ENCODE peak calls at places on chromosomes 16 and 17, in seven cellular contexts. P, Y, D, V, E, S and W are unnamed samples.

GRCh38 chr16:68665501-68665900 is 20.4 kb downstream of the CDH3 start:
- DNase-seq in P (no peak), Y (peak), D (no peak), V (no peak), E (no peak), S (no peak), W (no peak)

GRCh38 chr17:8855477-8856204 is 11.8 kb downstream of the PIK3R6 start:
- DNase-seq in P (peak), Y (no peak), D (no peak), V (no peak), E (no peak), S (no peak), W (no peak)

GRCh38 chr16:88705076-88705684 is 1.0 kb downstream of the RNF166 start:
- DNase-seq in P (no peak), Y (no peak), D (no peak), V (no peak), E (no peak), S (no peak), W (no peak)

GRCh38 chr16:71622088-71622487 is 3.9 kb upstream of the MARVELD3 start:
- DNase-seq in P (peak), Y (no peak), D (no peak), V (no peak), E (no peak), S (no peak), W (no peak)

GRCh38 chr17:17685775-17686291 is 4.6 kb downstream of the RAI1 start:
- DNase-seq in P (peak), Y (peak), D (peak), V (no peak), E (no peak), S (peak), W (no peak)

GRCh38 chr17:14299261-14300093 is 1.4 kb upstream of the HS3ST3B1 start:
- DNase-seq in P (no peak), Y (no peak), D (peak), V (no peak), E (no peak), S (no peak), W (peak)

GRCh38 chr17:22453181-22453580 is 760.9 kb downstream of the KCNJ18 start:
- DNase-seq in P (no peak), Y (no peak), D (no peak), V (no peak), E (no peak), S (no peak), W (no peak)

GRCh38 chr16:10388987-10389386 is 3.1 kb downstream of the ATF7IP2 start:
- DNase-seq in P (no peak), Y (no peak), D (no peak), V (no peak), E (no peak), S (no peak), W (no peak)

GRCh38 chr17:76153640-76154039 is 12.6 kb upstream of the FOXJ1 start:
- DNase-seq in P (no peak), Y (no peak), D (peak), V (no peak), E (no peak), S (peak), W (no peak)

GRCh38 chr17:66331038-66331816 is 28.8 kb downstream of the PRKCA start:
- DNase-seq in P (no peak), Y (no peak), D (no peak), V (no peak), E (no peak), S (no peak), W (no peak)

GRCh38 chr16:77868052-77868451 is 79.7 kb downstream of the VAT1L start:
- DNase-seq in P (no peak), Y (no peak), D (no peak), V (no peak), E (no peak), S (no peak), W (no peak)

GRCh38 chr17:47905221-47905733 is 9.2 kb downstream of the SP2 start:
- DNase-seq in P (no peak), Y (no peak), D (no peak), V (peak), E (peak), S (peak), W (no peak)

GRCh38 chr16:56367764-56368163 is 57.6 kb downstream of the AMFR start:
- DNase-seq in P (no peak), Y (no peak), D (no peak), V (no peak), E (no peak), S (no peak), W (no peak)

GRCh38 chr16:49874613-49875237 is 18.8 kb upstream of the ZNF423 start:
- DNase-seq in P (no peak), Y (no peak), D (no peak), V (no peak), E (no peak), S (no peak), W (no peak)

GRCh38 chr16:72983728-72984350 is 64.1 kb downstream of the ZFHX3 start:
- DNase-seq in P (no peak), Y (no peak), D (no peak), V (no peak), E (no peak), S (no peak), W (no peak)

GRCh38 chr16:84119368-84119767 is 2.6 kb upstream of the MBTPS1 start:
- DNase-seq in P (no peak), Y (no peak), D (no peak), V (no peak), E (no peak), S (no peak), W (no peak)

GRCh38 chr16:27805828-27806351 is 255.9 kb downstream of the KATNIP start:
- DNase-seq in P (no peak), Y (no peak), D (no peak), V (no peak), E (no peak), S (no peak), W (no peak)

GRCh38 chr17:33464669-33465275 is 171.7 kb upstream of the ASIC2 start:
- DNase-seq in P (no peak), Y (no peak), D (peak), V (no peak), E (no peak), S (no peak), W (no peak)

GRCh38 chr16:79215289-79215688 is 385.2 kb downstream of the MAF start:
- DNase-seq in P (no peak), Y (no peak), D (no peak), V (no peak), E (no peak), S (no peak), W (no peak)

GRCh38 chr16:88782454-88783390 is 2.3 kb downstream of the PIEZO1 start:
- DNase-seq in P (peak), Y (peak), D (no peak), V (no peak), E (no peak), S (peak), W (no peak)

GRCh38 chr17:64599187-64599676 is 62.9 kb downstream of the SMURF2 start:
- DNase-seq in P (peak), Y (no peak), D (peak), V (no peak), E (no peak), S (no peak), W (peak)

GRCh38 chr16:4660454-4661007 is 32.8 kb upstream of the NUDT16L1 start:
- DNase-seq in P (no peak), Y (no peak), D (no peak), V (no peak), E (peak), S (no peak), W (peak)

GRCh38 chr16:53974484-53975115 is 270.6 kb downstream of the FTO start:
- DNase-seq in P (no peak), Y (no peak), D (no peak), V (no peak), E (no peak), S (no peak), W (no peak)

GRCh38 chr16:80947708-80948615 is 58.7 kb downstream of the CMC2 start:
- DNase-seq in P (no peak), Y (no peak), D (no peak), V (no peak), E (no peak), S (no peak), W (no peak)

GRCh38 chr16:23232806-23233205 is 50.3 kb downstream of the SCNN1G start:
- DNase-seq in P (no peak), Y (no peak), D (no peak), V (no peak), E (no peak), S (no peak), W (no peak)

GRCh38 chr17:20200016-20200788 is 191.0 kb downstream of the SPECC1 start:
- DNase-seq in P (no peak), Y (no peak), D (no peak), V (no peak), E (no peak), S (no peak), W (no peak)

GRCh38 chr17:35660902-35661301 is 70.5 kb upstream of the RASL10B start:
- DNase-seq in P (no peak), Y (no peak), D (no peak), V (no peak), E (no peak), S (no peak), W (no peak)

GRCh38 chr16:77960771-77961170 is 61.6 kb upstream of the CLEC3A start:
- DNase-seq in P (no peak), Y (no peak), D (no peak), V (no peak), E (no peak), S (no peak), W (no peak)

GRCh38 chr16:54506691-54507090 is 220.1 kb upstream of the IRX3 start:
- DNase-seq in P (no peak), Y (no peak), D (no peak), V (no peak), E (no peak), S (no peak), W (no peak)

GRCh38 chr17:3944485-3945388 is 19.5 kb downstream of the ATP2A3 start:
- DNase-seq in P (peak), Y (peak), D (peak), V (peak), E (peak), S (no peak), W (peak)

GRCh38 chr17:15431201-15431600 is 36.2 kb downstream of the CDRT4 start:
- DNase-seq in P (no peak), Y (no peak), D (no peak), V (no peak), E (no peak), S (peak), W (no peak)

GRCh38 chr17:82212331-82213250 is at the start of gene CCDC57:
- DNase-seq in P (peak), Y (no peak), D (peak), V (peak), E (peak), S (peak), W (peak)
- TF ChIP-seq CTCF in P (no peak), Y (no peak), D (no peak), V (no peak), E (no peak), S (peak), W (no peak)

DNA sequence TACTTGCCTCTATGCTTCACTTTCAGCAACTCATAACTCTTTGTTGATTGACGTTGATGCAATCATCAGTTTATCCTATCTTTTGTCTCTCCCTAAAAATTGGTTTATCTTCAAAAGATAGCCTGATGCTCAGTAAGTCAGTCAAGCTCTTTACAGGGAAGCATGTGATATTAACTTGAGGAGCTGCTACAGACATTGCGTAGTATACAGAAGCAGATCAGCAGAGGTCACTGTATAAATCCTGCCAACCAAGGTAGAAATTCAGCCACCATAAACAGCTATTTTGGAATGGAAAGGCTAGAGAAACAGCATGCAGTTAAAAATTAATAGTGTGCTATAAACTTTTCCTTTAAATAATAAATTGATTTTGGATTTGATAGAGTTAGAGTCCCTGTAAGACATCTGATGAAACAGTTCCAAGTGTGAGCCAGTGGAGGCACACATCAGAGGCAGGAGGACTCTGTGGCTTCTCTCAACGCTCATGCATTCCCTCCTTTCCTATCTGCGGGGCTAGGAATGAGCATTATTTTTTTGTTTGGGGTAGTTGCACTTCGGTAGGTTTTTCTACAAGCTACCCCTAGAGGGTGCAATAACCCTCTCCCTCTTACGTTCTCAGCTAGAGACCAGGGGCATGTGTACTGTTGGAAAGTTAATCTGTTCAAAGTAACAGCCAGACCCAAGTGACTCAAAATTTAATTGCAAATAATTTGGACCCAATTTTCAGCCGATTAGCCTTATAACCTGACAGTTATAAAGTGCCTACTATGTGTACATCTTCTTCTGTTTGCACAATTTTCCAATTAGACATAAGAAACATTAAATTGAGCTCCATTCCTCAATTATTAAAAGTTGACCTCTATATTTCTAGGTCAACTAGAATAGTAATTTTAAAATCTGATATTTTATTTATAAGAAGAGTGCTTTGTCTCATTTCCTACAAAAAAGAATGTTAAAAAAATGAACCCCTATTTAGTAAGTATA is 647.7 kb upstream of the SOX9 start:
- DNase-seq in P (peak), Y (peak), D (peak), V (no peak), E (no peak), S (peak), W (no peak)
- TF ChIP-seq CTCF in P (peak), Y (peak), D (peak), V (peak), E (peak), S (peak), W (no peak)

GRCh38 chr17:27381007-27381501 is 75.2 kb upstream of the KSR1 start:
- DNase-seq in P (peak), Y (peak), D (peak), V (peak), E (peak), S (no peak), W (peak)

GRCh38 chr17:27379863-27380533 is 76.2 kb upstream of the KSR1 start:
- DNase-seq in P (no peak), Y (no peak), D (no peak), V (peak), E (peak), S (peak), W (no peak)

GRCh38 chr17:27376637-27377547 is 79.4 kb upstream of the KSR1 start:
- DNase-seq in P (no peak), Y (peak), D (no peak), V (no peak), E (no peak), S (peak), W (no peak)

GRCh38 chr17:27380551-27380950 is 75.7 kb upstream of the KSR1 start:
- DNase-seq in P (no peak), Y (no peak), D (no peak), V (no peak), E (no peak), S (no peak), W (no peak)

DNA sequence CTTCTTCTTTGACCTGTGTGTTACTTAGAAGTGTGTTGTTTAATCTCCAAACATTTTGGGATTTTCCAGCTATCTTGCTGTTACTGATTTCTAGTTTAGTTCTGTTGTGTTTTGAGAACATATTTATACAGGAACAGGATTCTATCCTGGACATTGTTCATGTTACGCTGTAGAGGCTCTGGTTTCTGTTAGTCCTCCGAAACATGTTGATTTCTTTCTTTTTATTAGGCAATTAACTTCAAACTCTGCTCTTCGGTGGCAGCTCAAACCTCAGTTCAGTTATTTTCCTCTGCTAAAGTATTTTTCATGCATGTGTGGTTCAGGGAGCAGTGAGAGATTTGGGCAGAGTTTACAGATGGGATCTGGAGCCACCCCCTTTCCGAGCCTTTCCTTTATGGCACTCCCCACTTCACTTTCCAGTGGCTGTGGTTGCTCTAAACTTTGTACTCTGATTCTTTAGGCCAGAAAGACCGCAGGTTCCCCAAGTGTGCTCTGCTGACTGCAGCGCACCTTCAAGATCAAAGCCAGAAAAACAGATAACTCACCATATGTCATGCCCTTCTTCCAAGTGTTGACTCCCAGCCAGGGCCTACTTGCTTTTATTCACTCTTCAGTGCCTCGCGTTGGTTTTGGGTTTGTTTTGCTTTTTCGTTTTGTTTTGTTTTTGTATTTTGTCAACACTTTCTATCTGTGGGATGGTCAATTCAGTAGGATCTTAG is 77.6 kb upstream of the KSR1 start:
- DNase-seq in P (no peak), Y (no peak), D (no peak), V (no peak), E (no peak), S (no peak), W (no peak)
- TF ChIP-seq CTCF in P (no peak), Y (no peak), D (no peak), V (no peak), E (no peak), S (no peak), W (no peak)

GRCh38 chr16:13923703-13924298 is 3.8 kb downstream of the ERCC4 start:
- DNase-seq in P (peak), Y (peak), D (no peak), V (no peak), E (no peak), S (peak), W (no peak)
- TF ChIP-seq CTCF in P (peak), Y (peak), D (peak), V (peak), E (peak), S (peak), W (peak)

GRCh38 chr17:61116577-61116976 is 283.1 kb upstream of the TBX2 start:
- DNase-seq in P (no peak), Y (no peak), D (no peak), V (no peak), E (no peak), S (no peak), W (no peak)

GRCh38 chr17:61122356-61122913 is 277.2 kb upstream of the TBX2 start:
- DNase-seq in P (no peak), Y (no peak), D (no peak), V (no peak), E (no peak), S (no peak), W (no peak)

GRCh38 chr17:61124562-61124961 is 275.1 kb upstream of the TBX2 start:
- DNase-seq in P (no peak), Y (no peak), D (no peak), V (no peak), E (no peak), S (no peak), W (no peak)

GRCh38 chr17:61117983-61118382 is 281.7 kb upstream of the TBX2 start:
- DNase-seq in P (no peak), Y (no peak), D (no peak), V (no peak), E (no peak), S (no peak), W (no peak)

GRCh38 chr17:61118871-61119270 is 280.8 kb upstream of the TBX2 start:
- DNase-seq in P (no peak), Y (no peak), D (no peak), V (no peak), E (no peak), S (no peak), W (no peak)
- TF ChIP-seq CTCF in P (no peak), Y (no peak), D (no peak), V (no peak), E (no peak), S (no peak), W (no peak)

GRCh38 chr17:418421-418751 is 65.8 kb upstream of the RPH3AL start:
- DNase-seq in P (no peak), Y (no peak), D (no peak), V (no peak), E (no peak), S (no peak), W (no peak)
- TF ChIP-seq CTCF in P (no peak), Y (no peak), D (no peak), V (no peak), E (no peak), S (no peak), W (no peak)

DNA sequence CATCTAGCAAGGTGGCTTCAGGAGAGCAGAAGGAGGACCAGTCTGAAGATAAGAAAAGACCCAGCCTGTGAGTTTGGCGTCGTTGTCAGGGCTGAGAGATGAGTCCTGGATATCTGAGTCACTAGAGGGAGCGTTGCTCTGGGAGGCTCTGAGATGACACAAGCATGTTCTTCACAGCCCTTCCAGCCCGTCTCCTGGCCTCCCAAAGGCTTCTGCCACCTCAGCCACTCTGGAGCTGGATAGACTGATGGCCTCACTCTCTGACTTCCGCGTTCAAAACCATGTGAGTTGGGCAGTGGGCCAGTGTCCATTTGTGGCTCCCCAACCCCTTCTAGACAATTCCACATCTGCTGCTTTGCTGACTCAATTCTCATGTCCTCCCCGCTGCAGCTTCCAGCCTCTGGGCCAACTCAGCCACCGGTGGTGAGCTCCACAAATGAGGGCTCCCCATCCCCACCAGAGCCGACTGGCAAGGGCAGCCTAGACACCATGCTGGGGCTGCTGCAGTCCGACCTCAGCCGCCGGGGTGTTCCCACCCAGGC is 2.3 kb downstream of the TGFB1I1 start:
- DNase-seq in P (no peak), Y (no peak), D (no peak), V (no peak), E (no peak), S (peak), W (no peak)
- TF ChIP-seq CTCF in P (no peak), Y (no peak), D (no peak), V (no peak), E (no peak), S (peak), W (no peak)

GRCh38 chr17:50563095-50563511 is 2.6 kb downstream of the CACNA1G start:
- DNase-seq in P (no peak), Y (no peak), D (peak), V (no peak), E (no peak), S (no peak), W (no peak)
- TF ChIP-seq CTCF in P (no peak), Y (peak), D (peak), V (no peak), E (no peak), S (peak), W (no peak)

GRCh38 chr17:1455748-1456599 is at the start of gene CRK:
- DNase-seq in P (peak), Y (peak), D (peak), V (peak), E (peak), S (peak), W (peak)
- TF ChIP-seq CTCF in P (peak), Y (no peak), D (no peak), V (no peak), E (peak), S (no peak), W (no peak)